ENCODE peak calls at places on chromosomes 6 and 20, in eight cellular contexts. N is AG08395; R is caudate nucleus; Q is A172; O is stimulated activated CD4-positive, alpha-beta T cell treated with anti-CD3 and anti-CD28 coated beads, TNF-alpha, amount 100 ng/mL, for 4 hours; W is ureter; A is memory B cell; K is psoas muscle. U is an unnamed sample.

GRCh38 chr20:51121901-51122412 is 99.0 kb upstream of the KCNG1 start:
- DNase-seq in N (peak; percentile 57), R (no peak), Q (no peak), O (no peak), W (no peak), A (no peak), K (no peak), U (no peak)

GRCh38 chr20:60558491-60558890 is 600.3 kb downstream of the CDH26 start:
- DNase-seq in N (no peak), R (no peak), Q (no peak), O (no peak), W (no peak), A (no peak), K (no peak), U (no peak)

GRCh38 chr6:57317060-57317943 is at the start of gene PRIM2:
- DNase-seq in N (peak; percentile 94), R (peak; percentile 64), Q (peak; percentile 78), O (peak; percentile 69), W (peak; percentile 90), A (peak; percentile 52), K (peak; percentile 82), U (peak; percentile 89)

GRCh38 chr20:63641146-63641791 is 12.0 kb downstream of the STMN3 start:
- DNase-seq in N (no peak), R (no peak), Q (no peak), O (peak; percentile 41), W (no peak), A (peak; percentile 67), K (no peak), U (no peak)

GRCh38 chr6:37979392-37980221 is 160.1 kb downstream of the ZFAND3 start:
- DNase-seq in N (no peak), R (no peak), Q (no peak), O (no peak), W (no peak), A (no peak), K (no peak), U (no peak)

GRCh38 chr20:37071481-37071911 is 24.3 kb downstream of the RBL1 start:
- DNase-seq in N (no peak), R (no peak), Q (no peak), O (no peak), W (no peak), A (no peak), K (no peak), U (no peak)

GRCh38 chr6:11596640-11597237 is 59.2 kb downstream of the TMEM170B start:
- DNase-seq in N (no peak), R (no peak), Q (no peak), O (no peak), W (no peak), A (no peak), K (no peak), U (no peak)

GRCh38 chr6:35492664-35493284 is 4.1 kb downstream of the TEAD3 start:
- DNase-seq in N (no peak), R (no peak), Q (no peak), O (no peak), W (no peak), A (no peak), K (no peak), U (no peak)

GRCh38 chr20:31666258-31667042 is 28.7 kb downstream of the COX4I2 start:
- DNase-seq in N (peak; percentile 28), R (peak; percentile 43), Q (no peak), O (no peak), W (peak; percentile 59), A (no peak), K (peak; percentile 40), U (no peak)

GRCh38 chr6:135088818-135089809 is 34.5 kb upstream of the HBS1L start:
- DNase-seq in N (peak; percentile 26), R (no peak), Q (peak; percentile 12), O (no peak), W (no peak), A (no peak), K (no peak), U (no peak)

GRCh38 chr20:64050261-64051032 is 1.0 kb upstream of the SOX18 start:
- DNase-seq in N (no peak), R (no peak), Q (no peak), O (no peak), W (no peak), A (no peak), K (no peak), U (peak; percentile 49)

GRCh38 chr6:12941422-12941821 is 224.9 kb downstream of the PHACTR1 start:
- DNase-seq in N (no peak), R (no peak), Q (peak; percentile 40), O (no peak), W (no peak), A (no peak), K (no peak), U (no peak)

GRCh38 chr20:47118201-47118600 is 223.6 kb downstream of the EYA2 start:
- DNase-seq in N (no peak), R (no peak), Q (no peak), O (no peak), W (no peak), A (no peak), K (no peak), U (no peak)

GRCh38 chr6:99145738-99146137 is 198.0 kb upstream of the FBXL4 start:
- DNase-seq in N (no peak), R (no peak), Q (no peak), O (no peak), W (no peak), A (no peak), K (no peak), U (no peak)

GRCh38 chr6:111748247-111748647 is 125.0 kb downstream of the FYN start:
- DNase-seq in N (no peak), R (no peak), Q (no peak), O (no peak), W (no peak), A (no peak), K (no peak), U (no peak)

GRCh38 chr20:63979549-63980316 is at the start of gene SAMD10:
- DNase-seq in N (no peak), R (peak; percentile 33), Q (no peak), O (peak; percentile 82), W (no peak), A (peak; percentile 67), K (no peak), U (peak; percentile 60)

GRCh38 chr6:16358531-16359138 is 120.2 kb downstream of the GMPR start:
- DNase-seq in N (no peak), R (no peak), Q (no peak), O (no peak), W (no peak), A (no peak), K (no peak), U (peak; percentile 45)

GRCh38 chr6:145865595-145865994 is 51.0 kb upstream of the FBXO30 start:
- DNase-seq in N (no peak), R (no peak), Q (no peak), O (no peak), W (no peak), A (no peak), K (no peak), U (no peak)

GRCh38 chr6:94270040-94270689 is 850.8 kb upstream of the EPHA7 start:
- DNase-seq in N (no peak), R (no peak), Q (no peak), O (no peak), W (no peak), A (no peak), K (no peak), U (no peak)

GRCh38 chr6:145015739-145016558 is 719.4 kb downstream of the EPM2A start:
- DNase-seq in N (peak; percentile 91), R (no peak), Q (peak; percentile 87), O (peak; percentile 2), W (no peak), A (no peak), K (no peak), U (no peak)

GRCh38 chr6:157574851-157575424 is 193.9 kb downstream of the ZDHHC14 start:
- DNase-seq in N (no peak), R (no peak), Q (no peak), O (no peak), W (no peak), A (no peak), K (no peak), U (no peak)

GRCh38 chr20:346640-347316 is at the start of gene NRSN2:
- DNase-seq in N (peak; percentile 89), R (no peak), Q (peak; percentile 78), O (no peak), W (peak; percentile 75), A (no peak), K (peak; percentile 57), U (peak; percentile 66)

GRCh38 chr6:169868458-169868857 is 117.0 kb downstream of the ERMARD start:
- DNase-seq in N (no peak), R (no peak), Q (no peak), O (no peak), W (peak; percentile 58), A (peak; percentile 25), K (peak; percentile 45), U (no peak)

GRCh38 chr6:157222201-157222981 is 100.9 kb downstream of the TMEM242 start:
- DNase-seq in N (no peak), R (no peak), Q (no peak), O (no peak), W (peak; percentile 41), A (no peak), K (no peak), U (no peak)

GRCh38 chr6:110755411-110755834 is 59.8 kb downstream of the CDK19 start:
- DNase-seq in N (no peak), R (no peak), Q (no peak), O (no peak), W (no peak), A (no peak), K (no peak), U (no peak)

GRCh38 chr6:132253211-132253610 is 148.1 kb downstream of the MOXD1 start:
- DNase-seq in N (peak; percentile 10), R (no peak), Q (no peak), O (no peak), W (no peak), A (no peak), K (no peak), U (no peak)

GRCh38 chr20:56166781-56167465 is 81.6 kb upstream of the MC3R start:
- DNase-seq in N (no peak), R (no peak), Q (no peak), O (no peak), W (no peak), A (no peak), K (no peak), U (no peak)

GRCh38 chr6:33692760-33693158 is 18.7 kb downstream of the UQCC2 start:
- DNase-seq in N (peak; percentile 87), R (no peak), Q (peak; percentile 89), O (no peak), W (no peak), A (peak; percentile 67), K (peak; percentile 59), U (no peak)

GRCh38 chr6:56368484-56368883 is 121.1 kb upstream of the COL21A1 start:
- DNase-seq in N (no peak), R (no peak), Q (no peak), O (no peak), W (no peak), A (no peak), K (no peak), U (no peak)

GRCh38 chr6:8481727-8482126 is 46.4 kb upstream of the SLC35B3 start:
- DNase-seq in N (no peak), R (no peak), Q (peak; percentile 3), O (no peak), W (no peak), A (no peak), K (no peak), U (no peak)

GRCh38 chr20:55761787-55762186 is 243.5 kb downstream of the CBLN4 start:
- DNase-seq in N (no peak), R (no peak), Q (no peak), O (no peak), W (no peak), A (no peak), K (no peak), U (no peak)

GRCh38 chr6:15977050-15977449 is 151.8 kb upstream of the MYLIP start:
- DNase-seq in N (no peak), R (no peak), Q (no peak), O (no peak), W (no peak), A (no peak), K (no peak), U (no peak)

GRCh38 chr6:131917763-131918649 is 33.2 kb downstream of the CCN2 start:
- DNase-seq in N (no peak), R (no peak), Q (no peak), O (no peak), W (no peak), A (no peak), K (no peak), U (no peak)

GRCh38 chr6:121460170-121460569 is 24.7 kb downstream of the GJA1 start:
- DNase-seq in N (no peak), R (no peak), Q (no peak), O (no peak), W (no peak), A (no peak), K (no peak), U (no peak)